ENCODE peak calls at places on chromosome 12, in seven cellular contexts. One of them, this sample, is unnamed.

GRCh38 chr12:47556219-47556618 is 149.6 kb downstream of the RPAP3 start:
- DNase-seq in GM12878: no peak
- DNase-seq in HepG2: no peak
- DNase-seq in suprapubic skin: no peak
- DNase-seq in K562: no peak
- DNase-seq in sigmoid colon: no peak
- DNase-seq in esophagus muscularis mucosa: peak
- DNase-seq in this sample: no peak

GRCh38 chr12:102573237-102573636 is 92.9 kb upstream of the IGF1 start:
- DNase-seq in sigmoid colon: no peak
- DNase-seq in esophagus muscularis mucosa: no peak
- DNase-seq in GM12878: no peak
- DNase-seq in HepG2: no peak
- DNase-seq in K562: no peak
- DNase-seq in suprapubic skin: no peak
- DNase-seq in this sample: no peak

GRCh38 chr12:68945255-68945654 is 12.3 kb upstream of the CPM start:
- DNase-seq in suprapubic skin: no peak
- DNase-seq in K562: no peak
- DNase-seq in GM12878: no peak
- DNase-seq in esophagus muscularis mucosa: no peak
- DNase-seq in sigmoid colon: no peak
- DNase-seq in HepG2: no peak
- DNase-seq in this sample: no peak

GRCh38 chr12:124739953-124740561 is 123.6 kb downstream of the SCARB1 start:
- DNase-seq in esophagus muscularis mucosa: no peak
- DNase-seq in sigmoid colon: no peak
- DNase-seq in HepG2: no peak
- DNase-seq in GM12878: no peak
- DNase-seq in K562: peak
- DNase-seq in suprapubic skin: no peak
- DNase-seq in this sample: no peak

GRCh38 chr12:132711169-132711843 is 664 bp downstream of the PGAM5 start:
- DNase-seq in sigmoid colon: no peak
- DNase-seq in K562: peak
- DNase-seq in GM12878: no peak
- DNase-seq in HepG2: no peak
- DNase-seq in esophagus muscularis mucosa: no peak
- DNase-seq in suprapubic skin: no peak
- DNase-seq in this sample: peak

GRCh38 chr12:69688496-69689427 is 10.3 kb downstream of the BEST3 start:
- DNase-seq in HepG2: peak
- DNase-seq in esophagus muscularis mucosa: no peak
- DNase-seq in sigmoid colon: no peak
- DNase-seq in suprapubic skin: peak
- DNase-seq in K562: peak
- DNase-seq in GM12878: no peak
- DNase-seq in this sample: peak

GRCh38 chr12:27987311-27987710 is 14.8 kb upstream of the PTHLH start:
- DNase-seq in esophagus muscularis mucosa: no peak
- DNase-seq in sigmoid colon: no peak
- DNase-seq in GM12878: no peak
- DNase-seq in K562: no peak
- DNase-seq in suprapubic skin: no peak
- DNase-seq in HepG2: no peak
- DNase-seq in this sample: no peak

GRCh38 chr12:126974779-126975178 is 1292.2 kb upstream of the TMEM132C start:
- DNase-seq in sigmoid colon: no peak
- DNase-seq in esophagus muscularis mucosa: no peak
- DNase-seq in suprapubic skin: no peak
- DNase-seq in K562: peak
- DNase-seq in GM12878: no peak
- DNase-seq in HepG2: no peak
- DNase-seq in this sample: no peak

GRCh38 chr12:131604146-131604844 is 106.6 kb upstream of the SFSWAP start:
- DNase-seq in suprapubic skin: no peak
- DNase-seq in GM12878: no peak
- DNase-seq in HepG2: no peak
- DNase-seq in esophagus muscularis mucosa: no peak
- DNase-seq in sigmoid colon: no peak
- DNase-seq in K562: no peak
- DNase-seq in this sample: peak

GRCh38 chr12:54019924-54020586 is 8.2 kb upstream of the HOXC6 start:
- DNase-seq in HepG2: no peak
- DNase-seq in GM12878: no peak
- DNase-seq in K562: no peak
- DNase-seq in esophagus muscularis mucosa: no peak
- DNase-seq in suprapubic skin: no peak
- DNase-seq in sigmoid colon: no peak
- DNase-seq in this sample: no peak

GRCh38 chr12:29396774-29397173 is 15.8 kb upstream of the ERGIC2 start:
- DNase-seq in suprapubic skin: no peak
- DNase-seq in esophagus muscularis mucosa: no peak
- DNase-seq in sigmoid colon: no peak
- DNase-seq in GM12878: no peak
- DNase-seq in HepG2: no peak
- DNase-seq in K562: no peak
- DNase-seq in this sample: no peak

GRCh38 chr12:94621662-94622359 is 28.5 kb downstream of the TMCC3 start:
- DNase-seq in esophagus muscularis mucosa: no peak
- DNase-seq in suprapubic skin: no peak
- DNase-seq in K562: no peak
- DNase-seq in sigmoid colon: no peak
- DNase-seq in HepG2: no peak
- DNase-seq in GM12878: peak
- DNase-seq in this sample: peak

GRCh38 chr12:72098622-72099021 is 160.0 kb downstream of the TPH2 start:
- DNase-seq in GM12878: no peak
- DNase-seq in K562: no peak
- DNase-seq in sigmoid colon: no peak
- DNase-seq in HepG2: no peak
- DNase-seq in esophagus muscularis mucosa: no peak
- DNase-seq in suprapubic skin: no peak
- DNase-seq in this sample: no peak

GRCh38 chr12:57093412-57094193 is 4.7 kb downstream of the NAB2 start:
- DNase-seq in GM12878: no peak
- DNase-seq in suprapubic skin: peak
- DNase-seq in esophagus muscularis mucosa: peak
- DNase-seq in K562: peak
- DNase-seq in sigmoid colon: peak
- DNase-seq in HepG2: no peak
- DNase-seq in this sample: peak

GRCh38 chr12:105671720-105672119 is 341.2 kb downstream of the C12orf75 start:
- DNase-seq in sigmoid colon: no peak
- DNase-seq in GM12878: no peak
- DNase-seq in K562: no peak
- DNase-seq in esophagus muscularis mucosa: no peak
- DNase-seq in suprapubic skin: no peak
- DNase-seq in HepG2: no peak
- DNase-seq in this sample: no peak

GRCh38 chr12:132399092-132400010 is 70.0 kb upstream of the GALNT9 start:
- DNase-seq in esophagus muscularis mucosa: no peak
- DNase-seq in GM12878: no peak
- DNase-seq in HepG2: no peak
- DNase-seq in suprapubic skin: peak
- DNase-seq in sigmoid colon: peak
- DNase-seq in K562: no peak
- DNase-seq in this sample: no peak

GRCh38 chr12:46071769-46072624 is 81.6 kb upstream of the SCAF11 start:
- DNase-seq in HepG2: peak
- DNase-seq in suprapubic skin: peak
- DNase-seq in GM12878: peak
- DNase-seq in K562: peak
- DNase-seq in esophagus muscularis mucosa: no peak
- DNase-seq in sigmoid colon: peak
- DNase-seq in this sample: peak

GRCh38 chr12:117025481-117026151 is 73.6 kb downstream of the TESC start:
- DNase-seq in K562: peak
- DNase-seq in esophagus muscularis mucosa: no peak
- DNase-seq in HepG2: peak
- DNase-seq in sigmoid colon: peak
- DNase-seq in GM12878: no peak
- DNase-seq in suprapubic skin: no peak
- DNase-seq in this sample: peak

GRCh38 chr12:34606749-34607519 is 584.6 kb downstream of the ALG10 start:
- DNase-seq in sigmoid colon: no peak
- DNase-seq in HepG2: no peak
- DNase-seq in esophagus muscularis mucosa: peak
- DNase-seq in suprapubic skin: peak
- DNase-seq in K562: no peak
- DNase-seq in GM12878: no peak
- DNase-seq in this sample: no peak

GRCh38 chr12:52444647-52445595 is 7.0 kb downstream of the KRT6B start:
- DNase-seq in suprapubic skin: no peak
- DNase-seq in esophagus muscularis mucosa: peak
- DNase-seq in sigmoid colon: no peak
- DNase-seq in GM12878: no peak
- DNase-seq in HepG2: no peak
- DNase-seq in K562: no peak
- DNase-seq in this sample: no peak

GRCh38 chr12:21941522-21942376 is 523 bp upstream of the ABCC9 start:
- DNase-seq in GM12878: no peak
- DNase-seq in sigmoid colon: peak
- DNase-seq in suprapubic skin: peak
- DNase-seq in HepG2: no peak
- DNase-seq in esophagus muscularis mucosa: no peak
- DNase-seq in K562: peak
- DNase-seq in this sample: peak

GRCh38 chr12:49952396-49953055 is 2.0 kb downstream of the AQP2 start:
- DNase-seq in sigmoid colon: no peak
- DNase-seq in suprapubic skin: no peak
- DNase-seq in HepG2: no peak
- DNase-seq in K562: no peak
- DNase-seq in esophagus muscularis mucosa: no peak
- DNase-seq in GM12878: no peak
- DNase-seq in this sample: no peak

GRCh38 chr12:93106910-93107309 is 177.8 kb upstream of the EEA1 start:
- DNase-seq in suprapubic skin: no peak
- DNase-seq in sigmoid colon: no peak
- DNase-seq in GM12878: no peak
- DNase-seq in esophagus muscularis mucosa: no peak
- DNase-seq in HepG2: no peak
- DNase-seq in K562: no peak
- DNase-seq in this sample: no peak

GRCh38 chr12:92158711-92159534 is 13.3 kb upstream of the BTG1 start:
- DNase-seq in esophagus muscularis mucosa: no peak
- DNase-seq in HepG2: no peak
- DNase-seq in sigmoid colon: no peak
- DNase-seq in suprapubic skin: no peak
- DNase-seq in GM12878: no peak
- DNase-seq in K562: no peak
- DNase-seq in this sample: no peak

GRCh38 chr12:103401421-103401820 is 94.3 kb downstream of the C12orf42 start:
- DNase-seq in HepG2: peak
- DNase-seq in K562: no peak
- DNase-seq in esophagus muscularis mucosa: no peak
- DNase-seq in GM12878: no peak
- DNase-seq in sigmoid colon: no peak
- DNase-seq in suprapubic skin: no peak
- DNase-seq in this sample: no peak

GRCh38 chr12:50507930-50508329 is 3.1 kb downstream of the DIP2B start:
- DNase-seq in esophagus muscularis mucosa: no peak
- DNase-seq in sigmoid colon: no peak
- DNase-seq in suprapubic skin: no peak
- DNase-seq in GM12878: no peak
- DNase-seq in HepG2: no peak
- DNase-seq in K562: no peak
- DNase-seq in this sample: no peak

GRCh38 chr12:43099691-43100163 is 452.3 kb downstream of the ADAMTS20 start:
- DNase-seq in GM12878: no peak
- DNase-seq in esophagus muscularis mucosa: no peak
- DNase-seq in K562: no peak
- DNase-seq in suprapubic skin: no peak
- DNase-seq in HepG2: no peak
- DNase-seq in sigmoid colon: no peak
- DNase-seq in this sample: no peak
- TF ChIP-seq EP300 in GM12878: no peak
- TF ChIP-seq EP300 in esophagus muscularis mucosa: no peak
- TF ChIP-seq EP300 in K562: no peak
- TF ChIP-seq EP300 in suprapubic skin: no peak
- TF ChIP-seq EP300 in HepG2: no peak
- TF ChIP-seq EP300 in sigmoid colon: no peak
- TF ChIP-seq EP300 in this sample: no peak

GRCh38 chr12:31482816-31483215 is 108.1 kb downstream of the DENND5B start:
- DNase-seq in esophagus muscularis mucosa: no peak
- DNase-seq in K562: no peak
- DNase-seq in HepG2: no peak
- DNase-seq in sigmoid colon: no peak
- DNase-seq in suprapubic skin: no peak
- DNase-seq in GM12878: no peak
- DNase-seq in this sample: no peak
- H3K4me3 ChIP-seq in esophagus muscularis mucosa: no peak
- H3K4me3 ChIP-seq in K562: no peak
- H3K4me3 ChIP-seq in HepG2: no peak
- H3K4me3 ChIP-seq in sigmoid colon: no peak
- H3K4me3 ChIP-seq in suprapubic skin: no peak
- H3K4me3 ChIP-seq in GM12878: no peak
- H3K4me3 ChIP-seq in this sample: no peak

DNA sequence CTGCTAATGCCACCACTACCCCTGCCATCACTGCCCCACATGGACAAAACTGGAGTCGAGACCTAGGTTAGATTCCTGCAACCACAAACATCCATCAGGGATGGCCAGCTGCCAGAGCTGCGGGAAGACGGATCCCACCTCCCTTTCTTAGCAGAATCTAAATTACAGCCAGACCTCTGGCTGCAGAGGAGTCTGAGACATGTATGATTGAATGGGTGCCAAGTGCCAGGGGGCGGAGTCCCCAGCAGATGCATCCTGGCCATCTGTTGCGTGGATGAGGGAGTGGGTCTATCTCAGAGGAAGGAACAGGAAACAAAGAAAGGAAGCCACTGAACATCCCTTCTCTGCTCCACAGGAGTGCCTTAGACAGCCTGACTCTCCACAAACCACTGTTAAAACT is 7.1 kb upstream of the OAS2 start:
- DNase-seq in suprapubic skin: no peak
- DNase-seq in HepG2: no peak
- DNase-seq in sigmoid colon: no peak
- DNase-seq in esophagus muscularis mucosa: no peak
- DNase-seq in GM12878: no peak
- DNase-seq in K562: no peak
- DNase-seq in this sample: no peak
- TF ChIP-seq POLR2AphosphoS5 in suprapubic skin: no peak
- TF ChIP-seq POLR2AphosphoS5 in HepG2: no peak
- TF ChIP-seq POLR2AphosphoS5 in sigmoid colon: no peak
- TF ChIP-seq POLR2AphosphoS5 in esophagus muscularis mucosa: no peak
- TF ChIP-seq POLR2AphosphoS5 in GM12878: no peak
- TF ChIP-seq POLR2AphosphoS5 in K562: no peak
- TF ChIP-seq POLR2AphosphoS5 in this sample: no peak

GRCh38 chr12:99111600-99111999 is 466.5 kb downstream of the APAF1 start:
- DNase-seq in GM12878: no peak
- DNase-seq in sigmoid colon: no peak
- DNase-seq in esophagus muscularis mucosa: no peak
- DNase-seq in suprapubic skin: no peak
- DNase-seq in HepG2: no peak
- DNase-seq in K562: no peak
- DNase-seq in this sample: no peak
- TF ChIP-seq EP300 in GM12878: no peak
- TF ChIP-seq EP300 in sigmoid colon: no peak
- TF ChIP-seq EP300 in esophagus muscularis mucosa: no peak
- TF ChIP-seq EP300 in suprapubic skin: no peak
- TF ChIP-seq EP300 in HepG2: no peak
- TF ChIP-seq EP300 in K562: no peak
- TF ChIP-seq EP300 in this sample: no peak

This sample was measured in transverse colon.